ENCODE peak calls at places on chromosomes 4 and X, in six cellular contexts. One of them, this sample, is unnamed.

GRCh38 chr4:43132010-43132582 is 239.6 kb downstream of the GRXCR1 start:
- DNase-seq in tibial artery: no peak
- DNase-seq in testis: peak
- DNase-seq in bronchial epithelial cell: peak
- DNase-seq in fibroblast of pulmonary artery: peak
- DNase-seq in stomach: peak
- DNase-seq in this sample: peak

GRCh38 chrX:337331-337831 is 18.8 kb upstream of the GTPBP6 start:
- DNase-seq in stomach: no peak
- DNase-seq in fibroblast of pulmonary artery: no peak
- DNase-seq in tibial artery: no peak
- DNase-seq in testis: no peak
- DNase-seq in bronchial epithelial cell: no peak
- DNase-seq in this sample: no peak

GRCh38 chr4:61657016-61657415 is 456.9 kb downstream of the ADGRL3 start:
- DNase-seq in tibial artery: no peak
- DNase-seq in stomach: no peak
- DNase-seq in bronchial epithelial cell: no peak
- DNase-seq in fibroblast of pulmonary artery: no peak
- DNase-seq in testis: no peak
- DNase-seq in this sample: no peak

GRCh38 chrX:2658585-2659292 is 32.4 kb upstream of the CD99 start:
- DNase-seq in stomach: no peak
- DNase-seq in bronchial epithelial cell: no peak
- DNase-seq in tibial artery: no peak
- DNase-seq in testis: no peak
- DNase-seq in fibroblast of pulmonary artery: no peak
- DNase-seq in this sample: no peak

GRCh38 chr4:19945501-19945900 is 306.2 kb upstream of the SLIT2 start:
- DNase-seq in fibroblast of pulmonary artery: peak
- DNase-seq in testis: no peak
- DNase-seq in tibial artery: no peak
- DNase-seq in stomach: no peak
- DNase-seq in bronchial epithelial cell: no peak
- DNase-seq in this sample: no peak

GRCh38 chr4:125432078-125432477 is 117.3 kb downstream of the FAT4 start:
- DNase-seq in bronchial epithelial cell: no peak
- DNase-seq in fibroblast of pulmonary artery: peak
- DNase-seq in testis: no peak
- DNase-seq in tibial artery: no peak
- DNase-seq in stomach: no peak
- DNase-seq in this sample: no peak

GRCh38 chr4:154559141-154559841 is 3.5 kb upstream of the FGB start:
- DNase-seq in tibial artery: no peak
- DNase-seq in testis: no peak
- DNase-seq in stomach: no peak
- DNase-seq in bronchial epithelial cell: peak
- DNase-seq in fibroblast of pulmonary artery: peak
- DNase-seq in this sample: no peak

GRCh38 chr4:127188847-127189246 is 443.9 kb upstream of the INTU start:
- DNase-seq in bronchial epithelial cell: peak
- DNase-seq in stomach: no peak
- DNase-seq in tibial artery: no peak
- DNase-seq in fibroblast of pulmonary artery: peak
- DNase-seq in testis: no peak
- DNase-seq in this sample: peak

GRCh38 chr4:134777626-134778025 is 576.0 kb upstream of the PABPC4L start:
- DNase-seq in tibial artery: no peak
- DNase-seq in stomach: no peak
- DNase-seq in fibroblast of pulmonary artery: no peak
- DNase-seq in bronchial epithelial cell: peak
- DNase-seq in testis: no peak
- DNase-seq in this sample: no peak

GRCh38 chr4:94746746-94747145 is 11.0 kb upstream of the BMPR1B start:
- DNase-seq in tibial artery: no peak
- DNase-seq in stomach: no peak
- DNase-seq in fibroblast of pulmonary artery: no peak
- DNase-seq in bronchial epithelial cell: no peak
- DNase-seq in testis: no peak
- DNase-seq in this sample: no peak

GRCh38 chrX:17613979-17614572 is 123.2 kb upstream of the SCML1 start:
- DNase-seq in testis: no peak
- DNase-seq in tibial artery: no peak
- DNase-seq in bronchial epithelial cell: peak
- DNase-seq in stomach: peak
- DNase-seq in fibroblast of pulmonary artery: no peak
- DNase-seq in this sample: peak

GRCh38 chr4:102751964-102752363 is 8.8 kb downstream of the MANBA start:
- DNase-seq in stomach: no peak
- DNase-seq in fibroblast of pulmonary artery: no peak
- DNase-seq in bronchial epithelial cell: no peak
- DNase-seq in tibial artery: no peak
- DNase-seq in testis: no peak
- DNase-seq in this sample: no peak

GRCh38 chr4:2417196-2417764 is 1.2 kb downstream of the ZFYVE28 start:
- DNase-seq in bronchial epithelial cell: no peak
- DNase-seq in fibroblast of pulmonary artery: no peak
- DNase-seq in testis: no peak
- DNase-seq in stomach: no peak
- DNase-seq in tibial artery: no peak
- DNase-seq in this sample: no peak

GRCh38 chr4:184267673-184268573 is 50.2 kb upstream of the ENPP6 start:
- DNase-seq in tibial artery: no peak
- DNase-seq in testis: no peak
- DNase-seq in bronchial epithelial cell: peak
- DNase-seq in stomach: peak
- DNase-seq in fibroblast of pulmonary artery: peak
- DNase-seq in this sample: peak

GRCh38 chr4:143380651-143381050 is 44.0 kb downstream of the GAB1 start:
- DNase-seq in testis: no peak
- DNase-seq in fibroblast of pulmonary artery: no peak
- DNase-seq in tibial artery: no peak
- DNase-seq in stomach: no peak
- DNase-seq in bronchial epithelial cell: no peak
- DNase-seq in this sample: no peak

GRCh38 chr4:84530871-84531270 is 31.8 kb upstream of the NKX6-1 start:
- DNase-seq in tibial artery: no peak
- DNase-seq in testis: no peak
- DNase-seq in bronchial epithelial cell: peak
- DNase-seq in stomach: no peak
- DNase-seq in fibroblast of pulmonary artery: peak
- DNase-seq in this sample: no peak

GRCh38 chrX:739611-740010 is 109.0 kb downstream of the SHOX start:
- DNase-seq in stomach: no peak
- DNase-seq in bronchial epithelial cell: no peak
- DNase-seq in tibial artery: peak
- DNase-seq in fibroblast of pulmonary artery: no peak
- DNase-seq in testis: no peak
- DNase-seq in this sample: no peak

DNA sequence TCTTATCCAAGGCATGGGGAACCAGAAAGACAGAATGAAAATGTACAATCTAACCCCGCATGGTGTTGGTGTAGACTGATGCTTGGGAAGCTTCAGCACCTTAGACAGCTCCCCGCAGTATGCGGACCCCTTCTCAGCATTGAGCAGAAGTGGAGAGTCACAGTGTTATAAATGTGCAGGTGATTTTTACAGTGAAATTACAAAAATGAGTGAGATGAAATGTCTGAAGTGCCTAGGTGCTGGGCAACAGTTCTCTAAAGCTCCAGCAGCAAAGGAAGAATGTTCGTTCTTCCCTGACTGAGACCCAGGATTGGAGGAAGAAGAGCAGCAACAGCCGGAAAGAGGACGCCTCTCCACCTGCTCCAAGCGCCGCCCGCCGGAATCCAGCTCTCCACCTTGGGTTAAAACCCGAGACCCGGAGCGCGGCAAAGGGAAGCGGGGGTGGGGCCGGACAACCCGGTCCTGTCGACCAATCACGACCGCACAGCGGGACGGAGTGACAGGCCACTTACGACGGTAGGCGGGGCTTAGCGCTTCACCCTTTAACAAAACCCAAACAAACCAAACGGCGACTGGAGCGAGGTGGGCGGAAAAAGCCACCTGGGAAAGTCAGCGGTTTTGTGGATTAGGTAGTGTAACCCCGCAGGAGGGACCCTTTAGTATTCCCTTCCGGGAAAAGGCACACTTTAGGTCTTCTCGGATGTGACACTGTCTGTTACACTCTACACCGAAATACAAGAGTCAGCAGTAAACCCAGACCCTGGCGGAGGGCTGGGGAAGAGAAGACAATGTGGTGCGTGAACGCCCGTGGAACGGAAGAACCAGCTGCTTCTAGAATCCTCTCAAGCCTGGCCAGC is at the start of gene GLRA3:
- DNase-seq in stomach: peak
- DNase-seq in fibroblast of pulmonary artery: peak
- DNase-seq in tibial artery: no peak
- DNase-seq in testis: peak
- DNase-seq in bronchial epithelial cell: peak
- DNase-seq in this sample: peak
- H3K4me3 ChIP-seq in stomach: peak
- H3K4me3 ChIP-seq in fibroblast of pulmonary artery: peak
- H3K4me3 ChIP-seq in tibial artery: peak
- H3K4me3 ChIP-seq in testis: peak
- H3K4me3 ChIP-seq in bronchial epithelial cell: no peak
- H3K4me3 ChIP-seq in this sample: peak

GRCh38 chr4:3747582-3747906 is 18.6 kb upstream of the ADRA2C start:
- DNase-seq in bronchial epithelial cell: no peak
- DNase-seq in fibroblast of pulmonary artery: no peak
- DNase-seq in tibial artery: no peak
- DNase-seq in stomach: no peak
- DNase-seq in testis: peak
- DNase-seq in this sample: no peak
- TF ChIP-seq CTCF in bronchial epithelial cell: peak
- TF ChIP-seq CTCF in fibroblast of pulmonary artery: peak
- TF ChIP-seq CTCF in tibial artery: peak
- TF ChIP-seq CTCF in stomach: no peak
- TF ChIP-seq CTCF in testis: peak
- TF ChIP-seq CTCF in this sample: peak

DNA sequence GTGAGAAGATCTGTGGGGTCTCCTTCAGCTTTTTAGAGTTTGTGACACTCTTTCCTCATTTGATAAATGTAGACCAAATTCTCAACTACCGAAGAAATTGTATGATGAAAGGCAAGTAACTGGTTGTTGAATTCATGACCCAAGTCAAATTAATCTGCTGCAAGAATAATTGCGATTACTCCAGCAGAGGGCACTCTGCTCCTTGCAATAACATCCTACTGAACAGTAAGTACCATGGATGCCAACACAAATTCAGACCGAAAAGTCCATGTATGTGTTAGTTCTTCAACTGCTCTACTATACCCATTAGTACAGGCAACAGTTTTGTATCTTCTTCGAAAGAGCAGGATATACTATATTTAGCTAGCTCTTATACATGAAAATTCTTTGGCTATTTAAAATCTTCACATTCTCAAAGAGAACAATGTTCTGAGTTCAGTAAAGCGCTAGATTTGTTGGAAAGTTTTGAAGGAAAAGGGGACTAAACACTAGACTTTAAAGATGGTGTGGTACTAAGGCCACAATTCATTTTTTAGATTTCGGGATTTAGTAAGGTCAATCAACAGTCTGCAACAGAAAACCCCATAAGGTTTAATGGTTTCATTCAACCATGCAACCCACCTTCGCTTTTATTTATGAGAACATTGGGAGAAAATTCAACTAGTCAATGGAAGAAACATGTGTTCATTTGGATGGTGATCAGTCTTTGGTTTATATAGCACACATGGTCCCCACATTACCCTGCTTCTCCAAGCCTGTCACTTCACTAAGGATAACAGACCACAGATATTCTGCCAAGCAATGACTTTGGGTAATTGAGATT is 105.4 kb upstream of the TBC1D9 start:
- DNase-seq in testis: peak
- DNase-seq in fibroblast of pulmonary artery: peak
- DNase-seq in bronchial epithelial cell: peak
- DNase-seq in stomach: peak
- DNase-seq in tibial artery: peak
- DNase-seq in this sample: peak
- H3K4me3 ChIP-seq in testis: no peak
- H3K4me3 ChIP-seq in fibroblast of pulmonary artery: no peak
- H3K4me3 ChIP-seq in bronchial epithelial cell: no peak
- H3K4me3 ChIP-seq in stomach: no peak
- H3K4me3 ChIP-seq in tibial artery: no peak
- H3K4me3 ChIP-seq in this sample: no peak

GRCh38 chrX:108138814-108139213 is 47.2 kb downstream of the ATG4A start:
- DNase-seq in stomach: no peak
- DNase-seq in tibial artery: no peak
- DNase-seq in bronchial epithelial cell: no peak
- DNase-seq in fibroblast of pulmonary artery: no peak
- DNase-seq in testis: no peak
- DNase-seq in this sample: no peak

GRCh38 chrX:108134724-108135123 is 43.1 kb downstream of the ATG4A start:
- DNase-seq in stomach: no peak
- DNase-seq in testis: no peak
- DNase-seq in bronchial epithelial cell: no peak
- DNase-seq in tibial artery: no peak
- DNase-seq in fibroblast of pulmonary artery: no peak
- DNase-seq in this sample: no peak

DNA sequence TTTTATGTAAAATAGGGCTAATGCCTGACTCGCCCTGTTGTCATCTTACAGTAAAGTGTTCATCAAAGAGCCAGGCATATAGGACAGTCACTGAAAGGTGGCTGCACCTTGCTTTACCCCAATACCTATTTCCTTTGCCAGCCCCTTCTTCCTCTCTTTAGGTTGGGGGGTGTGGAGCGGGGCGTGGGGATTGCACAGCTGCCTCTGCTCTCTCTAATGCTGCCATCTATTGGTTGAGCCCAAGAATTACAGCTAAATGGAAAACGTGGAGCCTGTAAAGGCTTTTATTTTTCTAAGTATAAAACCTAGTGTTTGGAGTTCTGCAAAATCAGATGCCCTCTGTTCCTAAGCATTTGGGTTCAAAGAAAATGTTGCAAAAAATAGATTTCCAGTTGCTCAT is 47.7 kb downstream of the ATG4A start:
- DNase-seq in fibroblast of pulmonary artery: peak
- DNase-seq in tibial artery: no peak
- DNase-seq in testis: no peak
- DNase-seq in bronchial epithelial cell: peak
- DNase-seq in stomach: no peak
- DNase-seq in this sample: no peak
- TF ChIP-seq CTCF in fibroblast of pulmonary artery: peak
- TF ChIP-seq CTCF in tibial artery: peak
- TF ChIP-seq CTCF in testis: no peak
- TF ChIP-seq CTCF in bronchial epithelial cell: peak
- TF ChIP-seq CTCF in stomach: no peak
- TF ChIP-seq CTCF in this sample: peak

GRCh38 chr4:81214144-81214517 is 891 bp downstream of the PRKG2 start:
- DNase-seq in stomach: no peak
- DNase-seq in bronchial epithelial cell: no peak
- DNase-seq in tibial artery: no peak
- DNase-seq in testis: no peak
- DNase-seq in fibroblast of pulmonary artery: no peak
- DNase-seq in this sample: no peak
- H3K4me3 ChIP-seq in stomach: no peak
- H3K4me3 ChIP-seq in bronchial epithelial cell: peak
- H3K4me3 ChIP-seq in tibial artery: no peak
- H3K4me3 ChIP-seq in testis: peak
- H3K4me3 ChIP-seq in fibroblast of pulmonary artery: peak
- H3K4me3 ChIP-seq in this sample: no peak

GRCh38 chr4:99885063-99885664 is 9.1 kb downstream of the LAMTOR3 start:
- DNase-seq in tibial artery: no peak
- DNase-seq in testis: peak
- DNase-seq in stomach: no peak
- DNase-seq in fibroblast of pulmonary artery: peak
- DNase-seq in bronchial epithelial cell: peak
- DNase-seq in this sample: no peak
- TF ChIP-seq CTCF in tibial artery: peak
- TF ChIP-seq CTCF in testis: peak
- TF ChIP-seq CTCF in stomach: no peak
- TF ChIP-seq CTCF in fibroblast of pulmonary artery: peak
- TF ChIP-seq CTCF in bronchial epithelial cell: peak
- TF ChIP-seq CTCF in this sample: peak

GRCh38 chr4:5813882-5814255 is 79.0 kb downstream of the CRMP1 start:
- DNase-seq in stomach: no peak
- DNase-seq in bronchial epithelial cell: no peak
- DNase-seq in testis: no peak
- DNase-seq in fibroblast of pulmonary artery: no peak
- DNase-seq in tibial artery: peak
- DNase-seq in this sample: no peak
- H3K4me3 ChIP-seq in stomach: peak
- H3K4me3 ChIP-seq in bronchial epithelial cell: no peak
- H3K4me3 ChIP-seq in testis: no peak
- H3K4me3 ChIP-seq in fibroblast of pulmonary artery: no peak
- H3K4me3 ChIP-seq in tibial artery: no peak
- H3K4me3 ChIP-seq in this sample: no peak